ENCODE peak calls at places on chromosomes 5 and 9, in five cellular contexts. Q, Y, H, O and A are unnamed samples.

GRCh38 chr5:100270323-100270771 is 264.8 kb upstream of the FAM174A start:
- DNase-seq in Q (no peak), Y (no peak), H (no peak), O (no peak), A (no peak)

GRCh38 chr5:14400085-14400484 is 181.5 kb upstream of the OTULINL start:
- DNase-seq in Q (no peak), Y (no peak), H (no peak), O (no peak), A (no peak)

GRCh38 chr5:168163966-168164365 is 127.5 kb upstream of the WWC1 start:
- DNase-seq in Q (no peak), Y (no peak), H (no peak), O (peak), A (no peak)

GRCh38 chr5:150441813-150442698 is 7.5 kb downstream of the RPS14 start:
- DNase-seq in Q (no peak), Y (no peak), H (no peak), O (no peak), A (no peak)

GRCh38 chr5:154273028-154273617 is 82.6 kb downstream of the GALNT10 start:
- DNase-seq in Q (no peak), Y (no peak), H (no peak), O (peak), A (peak)

GRCh38 chr5:139708877-139709586 is 60.9 kb downstream of the CXXC5 start:
- DNase-seq in Q (no peak), Y (no peak), H (no peak), O (peak), A (no peak)

GRCh38 chr9:101465330-101465915 is 29.8 kb upstream of the ALDOB start:
- DNase-seq in Q (no peak), Y (no peak), H (no peak), O (peak), A (no peak)

GRCh38 chr5:74966151-74967050 is 86.0 kb downstream of the GCNT4 start:
- DNase-seq in Q (no peak), Y (no peak), H (no peak), O (no peak), A (no peak)

GRCh38 chr9:124293712-124294504 is 36.2 kb downstream of the NEK6 start:
- DNase-seq in Q (no peak), Y (peak), H (no peak), O (no peak), A (no peak)

GRCh38 chr9:98117984-98118639 is 910 bp downstream of the TRIM14 start:
- DNase-seq in Q (no peak), Y (peak), H (peak), O (peak), A (peak)

GRCh38 chr9:114383866-114384231 is 3.9 kb downstream of the AKNA start:
- DNase-seq in Q (no peak), Y (peak), H (no peak), O (no peak), A (no peak)

GRCh38 chr5:43193952-43194321 is 1.9 kb downstream of the NIM1K start:
- DNase-seq in Q (no peak), Y (peak), H (no peak), O (no peak), A (no peak)

GRCh38 chr9:115595951-115596742 is 478.2 kb upstream of the TNC start:
- DNase-seq in Q (no peak), Y (no peak), H (no peak), O (no peak), A (no peak)

GRCh38 chr5:59813761-59814562 is 79.6 kb downstream of the PDE4D start:
- DNase-seq in Q (no peak), Y (peak), H (no peak), O (no peak), A (no peak)

GRCh38 chr5:68243681-68244080 is 28.1 kb downstream of the PIK3R1 start:
- DNase-seq in Q (no peak), Y (no peak), H (no peak), O (no peak), A (no peak)

GRCh38 chr5:37603072-37603471 is 224.0 kb downstream of the WDR70 start:
- DNase-seq in Q (no peak), Y (no peak), H (no peak), O (no peak), A (no peak)

GRCh38 chr5:180862645-180863044 is 1.6 kb upstream of the ZFP62 start:
- DNase-seq in Q (no peak), Y (no peak), H (no peak), O (no peak), A (no peak)

GRCh38 chr5:36682499-36682898 is 76.1 kb downstream of the SLC1A3 start:
- DNase-seq in Q (no peak), Y (no peak), H (no peak), O (no peak), A (no peak)

GRCh38 chr5:88713818-88714217 is 169.2 kb downstream of the MEF2C start:
- DNase-seq in Q (no peak), Y (no peak), H (no peak), O (no peak), A (no peak)

GRCh38 chr5:145811834-145812625 is 23.1 kb downstream of the PRELID2 start:
- DNase-seq in Q (no peak), Y (no peak), H (no peak), O (no peak), A (no peak)

GRCh38 chr9:100033877-100034551 is 64.8 kb downstream of the ERP44 start:
- DNase-seq in Q (no peak), Y (no peak), H (no peak), O (no peak), A (no peak)

GRCh38 chr5:171673840-171674239 is 111.8 kb upstream of the SMIM23 start:
- DNase-seq in Q (no peak), Y (no peak), H (no peak), O (no peak), A (no peak)

GRCh38 chr9:134641173-134641985 is at the start of gene COL5A1:
- DNase-seq in Q (peak), Y (no peak), H (peak), O (peak), A (no peak)

GRCh38 chr5:81756016-81756415 is 5.1 kb upstream of the SSBP2 start:
- DNase-seq in Q (no peak), Y (no peak), H (no peak), O (no peak), A (no peak)

GRCh38 chr9:130268521-130269131 is 3.1 kb downstream of the HMCN2 start:
- DNase-seq in Q (no peak), Y (no peak), H (no peak), O (no peak), A (no peak)

GRCh38 chr9:132006657-132007370 is 72.9 kb downstream of the MED27 start:
- DNase-seq in Q (no peak), Y (peak), H (no peak), O (no peak), A (no peak)